ENCODE peak calls at places on chromosomes 6 and 20, in nine cellular contexts. R is uterus; O is vagina; Z is CD8-positive, alpha-beta memory T cell; F is neural progenitor cell; H is gastrocnemius medialis; Q is H9; N is psoas muscle; A is fibroblast of lung. V is an unnamed sample. For H3K9me3, the result is how much of the 10 kb centered on the place peaks cover.

GRCh38 chr6:106705156-106705555 is 75.8 kb downstream of the QRSL1 start:
- DNase-seq in Q (no peak), N (no peak), F (no peak), Z (no peak), R (no peak), O (no peak), A (no peak), H (no peak), V (no peak)

GRCh38 chr20:51512645-51513044 is 29.9 kb downstream of the NFATC2 start:
- DNase-seq in Q (no peak), R (no peak), O (no peak), A (no peak), F (no peak), Z (no peak), N (no peak), H (no peak), V (no peak)

GRCh38 chr20:52536841-52537400 is 345.3 kb upstream of the ZFP64 start:
- DNase-seq in Z (no peak), A (peak), R (no peak), H (no peak), N (no peak), F (no peak), O (no peak), Q (no peak), V (no peak)

GRCh38 chr6:157683707-157684106 is 139.3 kb upstream of the SNX9 start:
- DNase-seq in F (no peak), O (no peak), Z (no peak), H (no peak), A (no peak), N (no peak), Q (no peak), R (no peak), V (no peak)

GRCh38 chr6:6085928-6086668 is 79.4 kb upstream of the NRN1 start:
- DNase-seq in H (no peak), R (no peak), Z (no peak), F (no peak), Q (no peak), A (no peak), O (no peak), N (peak), V (no peak)

GRCh38 chr20:48679011-48679410 is 148.8 kb downstream of the PREX1 start:
- DNase-seq in R (no peak), O (no peak), Z (no peak), N (no peak), H (no peak), A (no peak), F (no peak), Q (no peak), V (no peak)

GRCh38 chr20:2778602-2779321 is 21.7 kb downstream of the CPXM1 start:
- DNase-seq in H (no peak), Q (no peak), N (no peak), F (no peak), R (no peak), O (no peak), A (no peak), Z (no peak), V (no peak)

GRCh38 chr6:10991115-10991514 is 53.0 kb downstream of the ELOVL2 start:
- DNase-seq in A (no peak), R (no peak), Z (no peak), Q (no peak), N (no peak), O (no peak), H (no peak), F (peak), V (no peak)

GRCh38 chr6:136506124-136506799 is 44.0 kb downstream of the MAP7 start:
- DNase-seq in F (no peak), A (no peak), Z (no peak), R (no peak), Q (no peak), N (no peak), H (no peak), O (no peak), V (no peak)

GRCh38 chr6:3610206-3610605 is 141.3 kb downstream of the PXDC1 start:
- DNase-seq in H (no peak), A (peak), Q (no peak), O (peak), N (no peak), Z (no peak), F (no peak), R (peak), V (no peak)

GRCh38 chr6:35092362-35093117 is 48.6 kb downstream of the TCP11 start:
- DNase-seq in Z (no peak), H (peak), O (no peak), A (peak), N (peak), Q (no peak), R (peak), F (no peak), V (no peak)

GRCh38 chr20:62824476-62825287 is 7.8 kb downstream of the COL9A3 start:
- DNase-seq in O (no peak), Z (no peak), N (no peak), H (no peak), Q (peak), F (peak), A (peak), R (peak), V (no peak)

GRCh38 chr6:6861346-6861745 is 246.4 kb upstream of the RREB1 start:
- DNase-seq in O (no peak), A (no peak), Z (no peak), H (no peak), R (no peak), F (no peak), N (no peak), Q (no peak), V (no peak)

GRCh38 chr6:91298543-91299145 is 711.8 kb upstream of the MAP3K7 start:
- DNase-seq in O (no peak), Q (no peak), Z (no peak), R (no peak), H (no peak), F (peak), A (peak), N (no peak), V (no peak)

GRCh38 chr6:72857791-72858190 is 235.9 kb downstream of the KCNQ5 start:
- DNase-seq in A (peak), Z (no peak), Q (no peak), F (no peak), R (no peak), O (no peak), H (no peak), N (no peak), V (no peak)

GRCh38 chr6:139824864-139825263 is 450.4 kb upstream of the CITED2 start:
- DNase-seq in N (no peak), Z (no peak), Q (no peak), F (no peak), R (no peak), H (no peak), O (no peak), A (no peak), V (no peak)

GRCh38 chr20:51562027-51562333 is 19.5 kb upstream of the NFATC2 start:
- DNase-seq in N (no peak), H (no peak), O (no peak), Z (no peak), A (no peak), Q (no peak), R (peak), F (no peak), V (no peak)

GRCh38 chr6:38498085-38498484 is 141.6 kb downstream of the BTBD9 start:
- DNase-seq in A (peak), F (no peak), Q (no peak), O (no peak), N (no peak), H (no peak), R (no peak), Z (no peak), V (no peak)

GRCh38 chr6:37704066-37704465 is 6.4 kb upstream of the MDGA1 start:
- DNase-seq in N (no peak), F (no peak), R (no peak), A (no peak), Z (no peak), O (no peak), H (no peak), Q (no peak), V (no peak)

GRCh38 chr20:40861427-40862008 is 167.1 kb upstream of the TOP1 start:
- DNase-seq in F (no peak), O (no peak), Q (no peak), R (no peak), A (no peak), N (peak), H (no peak), Z (no peak), V (no peak)

GRCh38 chr20:40866056-40866455 is 162.6 kb upstream of the TOP1 start:
- DNase-seq in N (no peak), H (no peak), R (no peak), Q (no peak), O (no peak), A (no peak), F (no peak), Z (no peak), V (no peak)

GRCh38 chr20:40863337-40863919 is 165.2 kb upstream of the TOP1 start:
- DNase-seq in O (no peak), R (no peak), Z (no peak), H (no peak), F (no peak), N (no peak), Q (no peak), A (no peak), V (no peak)

GRCh38 chr20:40865095-40865494 is 163.5 kb upstream of the TOP1 start:
- DNase-seq in A (no peak), H (no peak), Z (no peak), N (no peak), O (no peak), F (no peak), Q (no peak), R (no peak), V (no peak)

DNA sequence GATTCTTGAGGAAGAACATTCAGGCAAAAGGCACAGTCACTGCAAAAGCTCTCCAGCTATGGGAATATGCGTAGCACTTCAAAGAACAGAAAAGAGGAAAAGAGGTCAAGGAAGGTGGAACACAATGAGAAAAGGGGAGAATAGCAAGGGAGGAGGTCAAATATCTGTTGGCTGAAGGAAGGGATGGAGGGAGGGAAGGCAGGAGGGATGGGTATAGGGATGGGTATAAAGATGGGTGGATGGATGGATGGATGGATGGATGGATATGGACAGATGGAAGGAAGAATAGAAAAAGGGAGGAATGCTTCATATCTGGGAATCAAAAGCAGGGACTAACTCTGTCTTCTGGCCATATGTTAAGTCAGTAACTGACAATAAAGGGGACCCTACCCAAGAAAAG is 164.2 kb upstream of the TOP1 start:
- DNase-seq in Q (no peak), H (no peak), R (no peak), O (no peak), Z (no peak), F (no peak), N (no peak), A (no peak), V (no peak)
- H3K27ac ChIP-seq in Q (no peak), H (no peak), R (no peak), O (no peak), Z (no peak), F (no peak), N (no peak), A (no peak), V (no peak)

GRCh38 chr6:22722913-22723312 is 153.5 kb downstream of the HDGFL1 start:
- DNase-seq in Z (no peak), A (no peak), O (no peak), Q (no peak), H (no peak), N (no peak), F (no peak), R (no peak), V (no peak)

GRCh38 chr6:22732186-22732970 is 163.0 kb downstream of the HDGFL1 start:
- DNase-seq in R (no peak), F (no peak), Z (no peak), Q (no peak), N (no peak), H (no peak), O (no peak), A (peak), V (no peak)

GRCh38 chr6:22727709-22728108 is 158.3 kb downstream of the HDGFL1 start:
- DNase-seq in N (no peak), Q (no peak), O (no peak), A (peak), R (no peak), H (no peak), Z (no peak), F (no peak), V (no peak)
- H3K9me3 ChIP-seq in N (under half), Q (under half), O (under half), A (under half), R (under half), H (under half), Z (under half), F (under half), V (under half)

GRCh38 chr6:26660096-26660425 is 515 bp upstream of the ZNF322 start:
- DNase-seq in R (no peak), O (no peak), H (no peak), Z (no peak), N (no peak), Q (no peak), F (no peak), A (peak), V (no peak)
- H3K27ac ChIP-seq in R (peak), O (peak), H (peak), Z (peak), N (peak), Q (no peak), F (no peak), A (peak), V (no peak)

GRCh38 chr20:59745201-59745600 is 140.9 kb downstream of the PHACTR3 start:
- DNase-seq in F (no peak), R (no peak), A (no peak), O (no peak), Q (no peak), N (no peak), Z (no peak), H (no peak), V (no peak)

GRCh38 chr20:59742351-59743095 is 138.2 kb downstream of the PHACTR3 start:
- DNase-seq in O (no peak), R (no peak), Q (no peak), N (no peak), F (no peak), Z (no peak), A (no peak), H (no peak), V (no peak)

GRCh38 chr20:59744756-59745155 is 140.4 kb downstream of the PHACTR3 start:
- DNase-seq in A (no peak), O (no peak), H (no peak), Q (no peak), R (no peak), F (no peak), Z (no peak), N (no peak), V (no peak)

GRCh38 chr20:59743767-59744485 is 139.6 kb downstream of the PHACTR3 start:
- DNase-seq in R (no peak), Z (no peak), F (peak), Q (peak), O (no peak), A (no peak), H (no peak), N (no peak), V (no peak)

DNA sequence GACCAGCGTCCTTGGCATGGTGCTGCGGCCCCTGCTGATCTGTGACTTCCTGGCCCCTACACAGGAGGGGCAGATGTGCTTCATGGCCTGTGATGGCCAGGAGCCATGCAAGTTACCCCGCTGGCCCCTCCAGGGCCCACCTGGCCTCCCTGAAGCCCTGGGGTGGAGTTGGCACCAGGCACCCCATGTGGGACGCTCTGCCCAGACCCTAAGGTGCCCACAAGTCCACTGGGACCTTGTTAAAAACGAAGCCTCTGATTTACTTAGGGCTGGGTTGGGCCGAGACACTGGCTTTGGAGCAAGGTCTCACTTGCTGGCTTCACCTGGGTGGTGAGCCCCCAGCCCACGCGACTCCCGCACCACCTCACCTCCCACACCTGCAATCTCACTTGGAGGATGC is 139.0 kb downstream of the PHACTR3 start:
- DNase-seq in Z (no peak), H (no peak), O (no peak), Q (no peak), R (no peak), A (no peak), N (no peak), F (no peak), V (no peak)
- H3K9me3 ChIP-seq in Z (under half), H (under half), O (under half), Q (under half), R (under half), A (under half), N (under half), F (under half), V (under half)

DNA sequence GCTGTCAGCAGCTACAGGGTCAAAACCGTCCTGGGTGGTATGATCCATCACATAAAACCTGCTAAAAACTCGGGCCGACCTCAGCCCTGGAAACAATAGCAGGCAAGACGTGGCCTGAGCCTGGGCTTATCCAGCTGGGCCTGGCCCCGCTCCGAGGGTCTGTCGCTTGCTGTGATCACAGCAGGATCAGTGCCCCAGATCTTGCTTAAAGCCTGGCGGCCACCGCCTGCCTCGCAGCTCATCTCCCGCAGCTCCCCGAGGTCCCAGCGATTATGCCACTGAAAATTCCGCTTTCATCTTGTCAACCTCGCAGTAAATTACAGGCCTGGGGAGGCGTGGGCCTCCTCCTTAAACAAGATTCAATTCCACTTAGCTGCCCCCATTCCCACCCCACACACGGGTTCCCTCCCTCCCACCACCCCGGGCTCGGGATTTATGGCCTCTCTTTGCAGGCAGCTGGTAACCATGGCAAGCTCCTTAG is 40.1 kb downstream of the CDH22 start:
- DNase-seq in Q (no peak), H (no peak), F (peak), N (no peak), Z (no peak), R (no peak), A (no peak), O (no peak), V (no peak)
- H3K27ac ChIP-seq in Q (no peak), H (no peak), F (no peak), N (no peak), Z (no peak), R (no peak), A (no peak), O (no peak), V (no peak)

GRCh38 chr6:15947436-15947835 is 181.4 kb upstream of the MYLIP start:
- DNase-seq in Z (no peak), A (no peak), Q (no peak), F (no peak), R (no peak), H (no peak), N (no peak), O (no peak), V (no peak)

GRCh38 chr6:15948930-15949900 is 179.7 kb upstream of the MYLIP start:
- DNase-seq in F (no peak), O (no peak), H (no peak), Z (no peak), R (no peak), Q (peak), N (no peak), A (peak), V (no peak)

GRCh38 chr6:15945593-15946159 is 183.2 kb upstream of the MYLIP start:
- DNase-seq in O (no peak), N (no peak), A (peak), F (no peak), R (no peak), Q (no peak), H (no peak), Z (no peak), V (no peak)

GRCh38 chr6:15947923-15948322 is 181.0 kb upstream of the MYLIP start:
- DNase-seq in A (no peak), H (no peak), N (no peak), Z (no peak), F (no peak), R (no peak), Q (no peak), O (no peak), V (no peak)

DNA sequence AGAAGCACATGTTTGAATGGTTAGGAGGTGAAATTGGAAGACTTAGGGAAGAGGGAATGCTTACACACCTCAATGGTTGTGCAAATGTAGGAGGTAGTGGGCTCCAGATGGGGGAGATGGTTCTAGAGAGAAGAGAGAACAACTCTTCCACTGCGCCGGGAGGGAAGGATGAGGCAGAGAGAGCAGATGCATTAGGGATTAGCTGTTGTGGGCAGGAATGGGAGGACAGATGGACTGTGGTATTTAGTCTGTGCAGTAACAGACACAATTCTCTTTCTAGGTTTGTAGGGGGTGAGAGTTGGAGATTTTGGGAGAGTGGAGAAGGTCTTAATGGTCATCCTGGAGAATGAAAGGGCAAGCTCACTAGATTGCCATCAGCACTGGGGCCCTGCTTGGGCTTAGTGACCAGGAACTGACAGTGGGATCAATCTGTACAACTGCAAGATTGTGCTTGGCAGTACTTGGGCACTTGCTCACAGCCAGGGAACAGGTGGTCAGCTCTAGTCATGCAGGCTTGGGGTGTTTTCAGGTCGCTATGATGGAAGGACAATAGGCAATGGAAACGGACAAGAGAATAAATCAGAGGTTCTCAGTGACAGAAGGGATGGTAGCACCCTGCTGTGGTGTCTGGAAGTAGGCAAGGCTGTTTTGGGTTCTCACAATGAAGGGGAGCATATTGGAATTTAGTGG is 182.0 kb upstream of the MYLIP start:
- DNase-seq in N (no peak), F (no peak), R (no peak), O (no peak), H (no peak), A (no peak), Q (no peak), Z (no peak), V (no peak)
- H3K9me3 ChIP-seq in N (under half), F (under half), R (under half), O (under half), H (under half), A (under half), Q (under half), Z (under half), V (under half)

DNA sequence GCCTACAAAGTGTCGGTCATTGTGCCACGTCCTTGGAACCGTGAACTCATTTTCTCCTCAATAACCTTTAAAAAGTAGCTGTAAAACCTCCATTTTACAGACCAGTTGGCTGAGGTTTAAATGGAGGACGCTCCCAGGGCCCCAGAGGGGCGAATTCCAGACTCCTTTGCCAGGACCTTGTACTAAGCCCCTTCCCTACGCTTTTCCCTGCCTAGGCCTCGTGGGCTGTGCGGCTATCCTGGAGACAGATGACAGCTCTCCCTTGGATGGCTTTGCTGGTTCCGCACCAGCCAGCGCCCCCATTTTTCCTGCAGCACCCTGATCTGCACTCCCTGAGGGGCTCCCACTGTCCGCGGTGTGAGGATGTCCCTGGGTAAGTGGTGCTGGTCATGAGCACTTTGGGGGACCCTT is 12.1 kb upstream of the SNHG17 start:
- DNase-seq in A (no peak), Z (no peak), F (peak), R (no peak), Q (no peak), O (no peak), H (no peak), N (no peak), V (no peak)
- H3K27ac ChIP-seq in A (peak), Z (peak), F (no peak), R (peak), Q (no peak), O (peak), H (peak), N (peak), V (peak)

GRCh38 chr20:31256959-31257358 is 505 bp upstream of the DEFB115 start:
- DNase-seq in Q (no peak), H (no peak), A (no peak), R (no peak), O (no peak), N (no peak), F (no peak), Z (no peak), V (no peak)
- H3K9me3 ChIP-seq in Q (half or more), H (under half), A (under half), R (under half), O (under half), N (under half), F (half or more), Z (under half), V (under half)

V was measured in CD4-positive, alpha-beta T cell.